ENCODE peak calls at places on chromosome 3, in eight cellular contexts. Z is lower leg skin, U is testis, W is uterus, Q is breast epithelium, R is gastrocnemius medialis, A is GM12892, F is transverse colon. C is an unnamed sample.

GRCh38 chr3:105195260-105195659 is 171.4 kb upstream of the ALCAM start:
- DNase-seq in A (no peak), Q (no peak), F (no peak), W (no peak), Z (no peak), R (no peak), U (no peak), C (no peak)

GRCh38 chr3:52385157-52385556 is 59.7 kb downstream of the SEMA3G start:
- DNase-seq in U (no peak), R (no peak), F (no peak), Q (no peak), Z (no peak), A (peak; percentile 57), W (no peak), C (peak; percentile 44)

GRCh38 chr3:53712817-53713388 is 133.3 kb downstream of the CHDH start:
- DNase-seq in U (no peak), A (no peak), Q (no peak), Z (no peak), F (no peak), R (no peak), W (no peak), C (no peak)

GRCh38 chr3:57060089-57060829 is at the start of gene SPATA12:
- DNase-seq in R (peak; percentile 38), Z (peak; percentile 88), W (peak; percentile 36), A (no peak), U (peak; percentile 75), Q (peak; percentile 82), F (peak; percentile 85), C (peak; percentile 97)

GRCh38 chr3:29324180-29324651 is 43.3 kb downstream of the RBMS3 start:
- DNase-seq in W (peak; percentile 44), Z (peak; percentile 26), Q (no peak), R (peak; percentile 69), F (peak; percentile 11), A (no peak), U (peak; percentile 51), C (no peak)

GRCh38 chr3:13891492-13892073 is 11.7 kb upstream of the WNT7A start:
- DNase-seq in W (no peak), Z (no peak), Q (no peak), F (no peak), A (no peak), R (no peak), U (no peak), C (no peak)

GRCh38 chr3:112976953-112977352 is 2.0 kb upstream of the CD200R1 start:
- DNase-seq in A (no peak), R (no peak), W (no peak), Q (no peak), F (no peak), Z (no peak), U (no peak), C (no peak)

GRCh38 chr3:162295323-162295983 is 798.8 kb downstream of the OTOL1 start:
- DNase-seq in U (no peak), W (no peak), F (no peak), Q (no peak), A (no peak), R (no peak), Z (no peak), C (peak; percentile 14)

GRCh38 chr3:141308588-141309218 is 59.6 kb upstream of the ZBTB38 start:
- DNase-seq in R (no peak), W (peak; percentile 44), Q (peak; percentile 55), F (peak; percentile 39), Z (no peak), A (no peak), U (peak; percentile 71), C (no peak)

GRCh38 chr3:23553353-23553752 is 252.4 kb upstream of the UBE2E1 start:
- DNase-seq in Z (no peak), U (no peak), A (no peak), W (no peak), Q (no peak), F (no peak), R (no peak), C (no peak)

GRCh38 chr3:32552013-32552412 is 18.6 kb downstream of the DYNC1LI1 start:
- DNase-seq in U (no peak), Z (no peak), A (no peak), W (no peak), F (no peak), R (no peak), Q (no peak), C (no peak)

GRCh38 chr3:9791790-9792404 is 376 bp downstream of the TADA3 start:
- DNase-seq in Q (no peak), A (no peak), R (no peak), Z (no peak), W (no peak), F (no peak), U (no peak), C (no peak)
- TF ChIP-seq POLR2A in Q (no peak), A (no peak), R (no peak), Z (no peak), W (no peak), F (peak; percentile 70), U (no peak), C (no peak)

GRCh38 chr3:63960048-63960711 is 48.0 kb upstream of the SCAANT1 start:
- DNase-seq in A (no peak), Z (peak; percentile 47), W (peak; percentile 28), Q (no peak), F (peak; percentile 34), R (peak; percentile 64), U (no peak), C (peak; percentile 30)
- TF ChIP-seq POLR2A in A (no peak), Z (no peak), W (no peak), Q (no peak), F (no peak), R (no peak), U (no peak), C (no peak)

GRCh38 chr3:184314700-184315505 is 497 bp downstream of the EIF4G1 start:
- DNase-seq in F (peak; percentile 87), W (peak; percentile 87), U (peak; percentile 81), Z (peak; percentile 72), R (peak; percentile 84), Q (peak; percentile 76), A (peak; percentile 61), C (peak; percentile 47)
- TF ChIP-seq POLR2A in F (peak; percentile 67), W (no peak), U (no peak), Z (no peak), R (peak; percentile 85), Q (no peak), A (no peak), C (no peak)

GRCh38 chr3:71542548-71543370 is 40.8 kb downstream of the FOXP1 start:
- DNase-seq in Q (peak; percentile 42), U (peak; percentile 81), F (peak; percentile 85), A (no peak), R (peak; percentile 84), W (peak; percentile 81), Z (peak; percentile 83), C (peak; percentile 55)
- TF ChIP-seq POLR2A in Q (no peak), U (no peak), F (no peak), A (no peak), R (no peak), W (no peak), Z (no peak), C (peak; percentile 12)